ENCODE peak calls at places on chromosomes 3 and 15, in six cellular contexts. J is iris pigment epithelial cell, G is HFFc6, H is Kasumi-1, V is neural progenitor cell, X is HFF-Myc. Q is an unnamed sample.

GRCh38 chr3:49100046-49100615 is 4.4 kb downstream of the QARS1 start:
- DNase-seq in J (no peak), G (no peak), H (no peak), V (no peak), X (no peak), Q (no peak)

GRCh38 chr3:13507791-13508339 is 27.8 kb downstream of the HDAC11 start:
- DNase-seq in J (no peak), G (peak), H (no peak), V (peak), X (no peak), Q (no peak)

GRCh38 chr3:23921052-23921511 is 4.2 kb downstream of the RPL15 start:
- DNase-seq in J (peak), G (no peak), H (no peak), V (no peak), X (no peak), Q (no peak)

GRCh38 chr3:71710906-71711494 is 14.2 kb downstream of the EIF4E3 start:
- DNase-seq in J (peak), G (peak), H (peak), V (peak), X (peak), Q (peak)

GRCh38 chr3:154932633-154933032 is 147.5 kb upstream of the MME start:
- DNase-seq in J (no peak), G (no peak), H (no peak), V (no peak), X (no peak), Q (no peak)

GRCh38 chr3:195106418-195106906 is 164.5 kb downstream of the XXYLT1 start:
- DNase-seq in J (peak), G (peak), H (peak), V (peak), X (no peak), Q (peak)

GRCh38 chr3:15860014-15860934 is 62.5 kb upstream of the ANKRD28 start:
- DNase-seq in J (peak), G (peak), H (peak), V (peak), X (peak), Q (no peak)

GRCh38 chr3:58394339-58394738 is 39.3 kb downstream of the PDHB start:
- DNase-seq in J (no peak), G (no peak), H (no peak), V (no peak), X (no peak), Q (no peak)

GRCh38 chr3:42408156-42408555 is 2.3 kb downstream of the LYZL4 start:
- DNase-seq in J (no peak), G (no peak), H (no peak), V (no peak), X (no peak), Q (no peak)

GRCh38 chr3:47404955-47405790 is 24.4 kb downstream of the PTPN23 start:
- DNase-seq in J (peak), G (no peak), H (no peak), V (no peak), X (no peak), Q (no peak)

GRCh38 chr15:63906266-63906584 is 72.5 kb upstream of the HERC1 start:
- DNase-seq in J (no peak), G (no peak), H (no peak), V (no peak), X (no peak), Q (no peak)

GRCh38 chr3:161295325-161295724 is 74.2 kb downstream of the NMD3 start:
- DNase-seq in J (peak), G (no peak), H (no peak), V (no peak), X (peak), Q (no peak)

GRCh38 chr3:71102111-71103039 is 481.2 kb downstream of the FOXP1 start:
- DNase-seq in J (peak), G (peak), H (no peak), V (no peak), X (peak), Q (no peak)

GRCh38 chr3:55688154-55688553 is 201.0 kb upstream of the WNT5A start:
- DNase-seq in J (no peak), G (no peak), H (no peak), V (no peak), X (no peak), Q (no peak)

GRCh38 chr15:33022629-33023028 is 171.9 kb downstream of the FMN1 start:
- DNase-seq in J (peak), G (peak), H (peak), V (peak), X (peak), Q (no peak)

GRCh38 chr3:72821170-72821781 is 27.0 kb downstream of the SHQ1 start:
- DNase-seq in J (peak), G (no peak), H (peak), V (no peak), X (no peak), Q (no peak)

GRCh38 chr3:134058728-134059601 is 29.2 kb upstream of the SLCO2A1 start:
- DNase-seq in J (no peak), G (no peak), H (no peak), V (no peak), X (no peak), Q (no peak)

GRCh38 chr3:100536093-100536492 is 43.7 kb downstream of the TMEM45A start:
- DNase-seq in J (peak), G (no peak), H (no peak), V (no peak), X (no peak), Q (no peak)

GRCh38 chr15:60548101-60548500 is 69.2 kb upstream of the ICE2 start:
- DNase-seq in J (no peak), G (no peak), H (no peak), V (no peak), X (no peak), Q (no peak)

GRCh38 chr3:86993704-86994103 is 2.8 kb upstream of the VGLL3 start:
- DNase-seq in J (peak), G (peak), H (no peak), V (no peak), X (no peak), Q (no peak)

GRCh38 chr15:89783111-89783860 is 7.2 kb downstream of the MESP2 start:
- DNase-seq in J (no peak), G (peak), H (no peak), V (no peak), X (peak), Q (no peak)

GRCh38 chr3:122857019-122857418 is 62.1 kb downstream of the SLC49A4 start:
- DNase-seq in J (peak), G (no peak), H (no peak), V (no peak), X (no peak), Q (no peak)

GRCh38 chr3:73384091-73384906 is 240.4 kb downstream of the PDZRN3 start:
- DNase-seq in J (no peak), G (no peak), H (no peak), V (no peak), X (no peak), Q (no peak)

GRCh38 chr15:80970018-80970657 is 19.5 kb downstream of the MESD start:
- DNase-seq in J (peak), G (peak), H (peak), V (peak), X (peak), Q (no peak)

GRCh38 chr3:144708437-144708836 is 736.8 kb downstream of the DIPK2A start:
- DNase-seq in J (no peak), G (no peak), H (no peak), V (no peak), X (no peak), Q (no peak)

GRCh38 chr3:126392246-126392645 is 2.5 kb upstream of the CFAP100 start:
- DNase-seq in J (no peak), G (no peak), H (no peak), V (no peak), X (no peak), Q (no peak)

GRCh38 chr15:72934006-72934405 is 118.3 kb upstream of the NEO1 start:
- DNase-seq in J (no peak), G (no peak), H (no peak), V (no peak), X (no peak), Q (no peak)

GRCh38 chr3:42690766-42691680 is 5.7 kb downstream of the KLHL40 start:
- DNase-seq in J (no peak), G (no peak), H (no peak), V (no peak), X (no peak), Q (no peak)

GRCh38 chr15:91950631-91951384 is 97.3 kb downstream of the SLCO3A1 start:
- DNase-seq in J (no peak), G (no peak), H (no peak), V (no peak), X (no peak), Q (no peak)

GRCh38 chr3:183265713-183266417 is 12.8 kb downstream of the B3GNT5 start:
- DNase-seq in J (peak), G (peak), H (no peak), V (peak), X (peak), Q (no peak)

GRCh38 chr3:151611464-151611863 is 122.3 kb upstream of the AADACL2 start:
- DNase-seq in J (no peak), G (no peak), H (no peak), V (no peak), X (no peak), Q (no peak)

GRCh38 chr15:90809536-90809935 is 58.9 kb upstream of the FURIN start:
- DNase-seq in J (no peak), G (no peak), H (no peak), V (no peak), X (no peak), Q (no peak)

GRCh38 chr3:48507256-48508061 is 3.5 kb upstream of the SHISA5 start:
- DNase-seq in J (peak), G (peak), H (peak), V (peak), X (peak), Q (no peak)

GRCh38 chr3:56118968-56119367 is 349.3 kb downstream of the ERC2 start:
- DNase-seq in J (no peak), G (no peak), H (no peak), V (no peak), X (no peak), Q (no peak)

GRCh38 chr3:112199622-112200316 is 66.7 kb upstream of the GCSAM start:
- DNase-seq in J (peak), G (peak), H (no peak), V (no peak), X (peak), Q (no peak)

GRCh38 chr3:160103397-160103796 is 114.8 kb downstream of the IL12A start:
- DNase-seq in J (no peak), G (no peak), H (no peak), V (no peak), X (no peak), Q (no peak)

GRCh38 chr15:51931638-51932037 is 39.9 kb downstream of the LEO1 start:
- DNase-seq in J (peak), G (peak), H (no peak), V (no peak), X (peak), Q (no peak)

GRCh38 chr15:84894743-84895425 is 10.4 kb downstream of the SLC28A1 start:
- DNase-seq in J (no peak), G (no peak), H (no peak), V (no peak), X (no peak), Q (no peak)

Q was measured in HL-60.